ENCODE peak calls at places on chromosomes 13 and 19, in six cellular contexts. Q is mesenchymal stem cell, R is H9, Y is IMR-90, Z is H1, G is trophoblast cell. B is an unnamed sample.

GRCh38 chr13:94115054-94115453 is 364.4 kb downstream of the DCT start:
- DNase-seq in Y (no peak), R (no peak), Z (no peak), G (no peak), Q (no peak), B (no peak)

GRCh38 chr19:15563325-15563794 is 51.7 kb upstream of the CYP4F8 start:
- DNase-seq in G (no peak), Y (no peak), Q (no peak), R (peak; percentile 48), Z (no peak), B (no peak)

GRCh38 chr13:50995870-50996269 is 86.3 kb downstream of the RNASEH2B start:
- DNase-seq in Q (no peak), R (no peak), G (no peak), Y (no peak), Z (no peak), B (no peak)

GRCh38 chr13:35496011-35496410 is 19.5 kb upstream of the MAB21L1 start:
- DNase-seq in R (no peak), Y (no peak), Z (no peak), Q (no peak), G (no peak), B (no peak)

GRCh38 chr19:782195-783043 is 14.8 kb upstream of the PTBP1 start:
- DNase-seq in Y (peak; percentile 33), R (peak; percentile 68), G (peak; percentile 14), Q (peak; percentile 58), Z (peak; percentile 80), B (peak; percentile 57)

GRCh38 chr19:30685601-30686000 is 313.4 kb downstream of the ZNF536 start:
- DNase-seq in G (no peak), Y (no peak), Q (no peak), R (no peak), Z (no peak), B (no peak)

GRCh38 chr13:45215392-45216077 is 14.7 kb upstream of the KCTD4 start:
- DNase-seq in G (no peak), Q (peak; percentile 49), R (no peak), Y (no peak), Z (no peak), B (no peak)

GRCh38 chr19:13887039-13887438 is 10.1 kb downstream of the NANOS3 start:
- DNase-seq in Y (no peak), Q (no peak), G (no peak), R (no peak), Z (no peak), B (no peak)

GRCh38 chr19:39112338-39112890 is 13.2 kb upstream of the PAK4 start:
- DNase-seq in Y (no peak), R (no peak), Z (no peak), G (peak; percentile 94), Q (no peak), B (no peak)

GRCh38 chr13:85314686-85315085 is 484.5 kb downstream of the SLITRK6 start:
- DNase-seq in R (no peak), Y (no peak), G (no peak), Z (no peak), Q (no peak), B (peak; percentile 14)

GRCh38 chr19:17026706-17027427 is at the start of gene CPAMD8:
- DNase-seq in Z (peak; percentile 75), Y (no peak), R (peak; percentile 42), Q (no peak), G (no peak), B (peak; percentile 43)
- H2AFZ ChIP-seq in Z (no peak within 1 kb of the TSS), Y (peak within 1 kb of the TSS; percentile 26), R (no peak within 1 kb of the TSS), Q (no peak within 1 kb of the TSS), G (peak within 1 kb of the TSS; percentile 23), B (peak within 1 kb of the TSS; percentile 95)

DNA sequence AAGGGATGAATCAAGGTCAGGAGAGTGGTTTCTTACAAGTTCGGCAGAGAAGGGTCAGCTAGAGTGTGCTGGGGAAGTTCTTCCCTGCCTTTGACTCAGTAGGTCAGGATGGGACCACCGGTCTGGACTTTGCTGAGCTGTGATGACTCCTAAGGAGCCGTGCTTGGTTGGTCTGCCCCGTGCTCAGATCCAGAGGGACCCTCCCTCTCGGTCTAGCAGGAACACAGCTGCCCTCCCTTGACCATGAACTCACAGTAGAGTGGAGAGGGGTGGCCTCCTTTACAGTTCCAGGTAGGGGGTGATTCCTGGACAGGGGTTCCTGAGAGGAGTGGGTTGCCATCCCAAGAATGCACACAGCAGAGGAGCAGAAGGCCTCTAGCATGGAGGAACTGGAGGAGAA is 4.3 kb downstream of the RPS19 start:
- DNase-seq in R (no peak), Q (no peak), G (no peak), Z (no peak), Y (no peak), B (no peak)
- H3K4me1 ChIP-seq in R (no peaks in the 10 kb centered on the region), Q (peaks cover 39% of the 10 kb centered on the region), G (peaks cover 6% of the 10 kb centered on the region), Z (peaks cover 3% of the 10 kb centered on the region), Y (peaks cover 14% of the 10 kb centered on the region), B (peaks cover 16% of the 10 kb centered on the region)

DNA sequence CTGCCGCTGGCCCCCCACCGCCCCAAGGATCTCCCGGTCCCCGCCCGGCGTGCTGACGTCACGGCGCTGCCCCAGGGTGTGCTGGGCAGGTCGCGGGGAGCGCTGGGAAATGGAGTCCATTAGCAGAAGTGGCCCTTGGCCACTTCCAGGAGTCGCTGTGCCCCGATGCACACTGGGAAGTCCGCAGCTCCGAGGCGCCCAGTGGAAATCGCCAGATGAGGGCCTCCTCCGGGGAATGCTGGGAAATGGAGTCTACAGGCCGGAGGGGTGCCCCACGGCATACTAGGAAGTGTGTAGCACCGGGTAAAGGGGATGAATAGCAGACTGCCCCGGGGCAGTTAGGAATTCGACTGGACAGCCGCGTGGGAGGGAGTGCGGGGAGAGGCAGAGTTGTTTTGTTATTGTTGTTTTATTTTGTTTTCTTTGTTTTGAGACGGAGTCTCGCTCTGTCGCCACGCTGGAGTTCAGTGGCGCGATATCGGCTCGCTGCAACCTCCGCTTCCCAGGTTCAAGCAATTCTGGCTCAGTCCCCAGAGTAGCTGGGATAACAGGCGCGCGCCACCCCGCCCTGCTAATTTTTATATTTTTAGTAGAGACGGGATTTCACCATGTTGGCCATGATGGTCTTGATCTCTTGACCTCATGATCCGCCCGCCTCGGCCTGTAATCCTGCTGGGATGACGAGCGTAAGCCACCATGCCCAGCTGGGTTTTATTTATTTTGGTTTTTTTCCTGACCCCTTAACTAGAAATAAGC is at the start of gene PPP1R12C:
- DNase-seq in Q (peak; percentile 99), Y (peak; percentile 99), Z (peak; percentile 93), R (peak; percentile 99), G (peak; percentile 99), B (peak; percentile 97)
- H2AK5ac ChIP-seq in Q (no peak within 1 kb of the TSS), Y (peak within 1 kb of the TSS; percentile 54), Z (no peak within 1 kb of the TSS), R (no peak within 1 kb of the TSS), G (peak within 1 kb of the TSS; percentile 80), B (peak within 1 kb of the TSS; percentile 97)

DNA sequence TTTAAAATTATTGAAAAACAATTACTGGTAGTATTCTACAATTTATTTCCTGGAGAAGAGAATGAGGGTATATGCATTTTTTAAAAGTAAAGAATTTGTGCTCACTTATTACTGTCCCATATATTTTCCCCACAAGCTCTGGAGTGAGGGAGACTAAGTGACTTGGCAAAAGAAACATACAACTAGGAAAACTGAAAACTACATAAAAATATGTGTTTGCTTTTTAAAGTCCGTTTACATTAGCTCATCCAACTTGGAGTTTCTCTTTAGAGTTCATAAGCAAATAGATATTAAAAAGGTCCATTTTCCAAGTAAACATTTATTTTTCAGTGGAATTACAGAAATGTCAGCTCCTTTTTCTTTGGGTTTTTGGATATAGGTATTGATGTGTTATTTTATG is 729.6 kb downstream of the EFNB2 start:
- DNase-seq in Y (peak; percentile 9), Z (no peak), G (no peak), R (no peak), Q (no peak), B (no peak)
- H2AFZ ChIP-seq in Y (no peak overlapping the region), Z (no peak overlapping the region), G (no peak overlapping the region), R (no peak overlapping the region), Q (no peak overlapping the region), B (no peak overlapping the region)

GRCh38 chr13:64869539-64869938 is 2360.6 kb downstream of the PCDH9 start:
- DNase-seq in Z (no peak), R (no peak), Q (no peak), G (no peak), Y (no peak), B (no peak)
- H3K4me1 ChIP-seq in Z (no peaks in the 10 kb centered on the region), R (no peaks in the 10 kb centered on the region), Q (no peaks in the 10 kb centered on the region), G (no peaks in the 10 kb centered on the region), Y (no peaks in the 10 kb centered on the region), B (no peaks in the 10 kb centered on the region)

GRCh38 chr13:47399599-47399998 is 502.7 kb upstream of the HTR2A start:
- DNase-seq in G (peak; percentile 15), Q (no peak), Y (no peak), Z (no peak), R (no peak), B (no peak)

GRCh38 chr13:47396915-47397314 is 500.1 kb upstream of the HTR2A start:
- DNase-seq in Q (no peak), R (no peak), G (no peak), Z (no peak), Y (no peak), B (no peak)

DNA sequence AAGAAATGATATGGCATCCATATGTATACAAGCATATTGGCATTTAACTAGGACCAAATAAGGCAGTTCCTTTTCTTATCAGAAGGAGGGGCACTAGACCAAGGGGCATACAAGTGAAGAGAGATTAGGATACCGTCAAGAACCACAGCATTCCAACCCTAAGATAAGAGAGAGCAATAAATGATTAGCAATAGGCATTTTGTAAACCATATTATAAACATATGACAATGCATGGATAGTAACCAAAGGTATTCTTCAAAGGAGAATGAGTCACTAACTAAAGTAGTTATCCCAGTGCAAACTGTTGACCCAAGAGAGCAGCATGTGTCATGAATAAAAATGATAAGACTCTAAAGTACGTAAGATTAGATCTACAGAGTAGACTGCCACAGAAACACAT is 500.9 kb upstream of the HTR2A start:
- DNase-seq in R (no peak), Z (no peak), G (peak; percentile 86), Y (peak; percentile 80), Q (peak; percentile 37), B (no peak)
- H2AK5ac ChIP-seq in R (no peak overlapping the region), Z (no peak overlapping the region), G (no peak overlapping the region), Y (no peak overlapping the region), Q (no peak overlapping the region), B (no peak overlapping the region)

DNA sequence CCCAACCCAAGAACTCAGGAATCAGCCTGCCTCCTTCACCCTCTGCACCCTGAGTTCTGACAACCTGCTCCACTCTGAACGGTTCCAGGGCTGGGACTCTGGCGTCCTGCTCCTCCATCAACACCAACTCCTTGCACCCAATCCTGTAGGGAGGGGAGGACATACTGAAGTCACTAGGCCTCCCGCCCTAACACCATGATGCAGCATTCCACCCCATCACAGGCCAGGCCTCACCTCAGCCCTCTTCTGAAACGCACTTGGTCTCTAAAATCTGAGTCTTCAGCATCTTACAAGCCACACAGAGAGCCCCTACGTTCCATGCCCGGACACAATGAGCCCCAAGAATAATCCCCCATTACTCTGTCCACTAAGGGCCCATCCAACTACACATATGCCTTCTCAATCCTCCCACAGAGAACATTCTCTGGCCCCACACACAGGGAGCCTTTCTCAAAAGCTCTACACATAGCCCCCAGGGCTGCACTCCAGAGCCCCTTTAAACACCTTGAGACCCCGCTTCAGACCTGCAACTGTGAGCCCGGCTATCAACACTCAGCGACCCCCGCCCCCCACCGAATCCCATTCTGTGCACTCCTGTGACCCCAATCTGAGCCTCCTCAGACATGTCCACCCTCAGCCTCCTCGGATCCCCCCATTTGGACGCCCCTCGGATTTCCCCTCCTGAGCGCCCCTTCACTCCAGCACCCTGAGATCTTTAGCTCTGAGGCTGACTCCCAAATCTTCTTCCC is 559 bp downstream of the ALKBH6 start:
- DNase-seq in Y (no peak), Q (no peak), R (no peak), G (no peak), Z (no peak), B (no peak)
- H2AFZ ChIP-seq in Y (peak overlapping the region; percentile 97), Q (peak overlapping the region; percentile 78), R (no peak overlapping the region), G (peak overlapping the region; percentile 13), Z (peak overlapping the region; percentile 28), B (peak overlapping the region; percentile 85)

B was measured in neuronal stem cell.